ENCODE peak calls at places on chromosome 9, in six cellular contexts. One of them, this sample, is unnamed.

GRCh38 chr9:75985515-75985914 is 95.0 kb downstream of the PCSK5 start:
- DNase-seq in hepatocyte: no peak
- DNase-seq in activated CD4-positive, alpha-beta T cell treated with anti-CD3 and anti-CD28 coated beads, Interleukin-2, amount 10 ng/mL, durations not matched to agents 7 days and 5 days: no peak
- DNase-seq in aorta: no peak
- DNase-seq in body of pancreas: no peak
- DNase-seq in natural killer cell treated with Interleukin-12 subunit alpha and Interleukin-12 subunit beta and Interleukin-15 and Interleukin-18, amount 100 ng/mL, for 72 hours: no peak
- DNase-seq in this sample: no peak

GRCh38 chr9:93387791-93388190 is 63.7 kb upstream of the FAM120A start:
- DNase-seq in hepatocyte: no peak
- DNase-seq in activated CD4-positive, alpha-beta T cell treated with anti-CD3 and anti-CD28 coated beads, Interleukin-2, amount 10 ng/mL, durations not matched to agents 7 days and 5 days: no peak
- DNase-seq in body of pancreas: no peak
- DNase-seq in aorta: no peak
- DNase-seq in natural killer cell treated with Interleukin-12 subunit alpha and Interleukin-12 subunit beta and Interleukin-15 and Interleukin-18, amount 100 ng/mL, for 72 hours: no peak
- DNase-seq in this sample: no peak

GRCh38 chr9:116168231-116168630 is 14.6 kb downstream of the PAPPA start:
- DNase-seq in natural killer cell treated with Interleukin-12 subunit alpha and Interleukin-12 subunit beta and Interleukin-15 and Interleukin-18, amount 100 ng/mL, for 72 hours: no peak
- DNase-seq in hepatocyte: no peak
- DNase-seq in activated CD4-positive, alpha-beta T cell treated with anti-CD3 and anti-CD28 coated beads, Interleukin-2, amount 10 ng/mL, durations not matched to agents 7 days and 5 days: no peak
- DNase-seq in body of pancreas: no peak
- DNase-seq in aorta: no peak
- DNase-seq in this sample: peak; percentile 61

GRCh38 chr9:134778841-134779411 is 101.7 kb upstream of the FCN2 start:
- DNase-seq in aorta: peak; percentile 88
- DNase-seq in body of pancreas: peak; percentile 52
- DNase-seq in natural killer cell treated with Interleukin-12 subunit alpha and Interleukin-12 subunit beta and Interleukin-15 and Interleukin-18, amount 100 ng/mL, for 72 hours: no peak
- DNase-seq in activated CD4-positive, alpha-beta T cell treated with anti-CD3 and anti-CD28 coated beads, Interleukin-2, amount 10 ng/mL, durations not matched to agents 7 days and 5 days: no peak
- DNase-seq in hepatocyte: peak; percentile 75
- DNase-seq in this sample: peak; percentile 50

GRCh38 chr9:114549677-114550330 is 37.8 kb upstream of the ATP6V1G1 start:
- DNase-seq in activated CD4-positive, alpha-beta T cell treated with anti-CD3 and anti-CD28 coated beads, Interleukin-2, amount 10 ng/mL, durations not matched to agents 7 days and 5 days: no peak
- DNase-seq in body of pancreas: no peak
- DNase-seq in aorta: no peak
- DNase-seq in hepatocyte: no peak
- DNase-seq in natural killer cell treated with Interleukin-12 subunit alpha and Interleukin-12 subunit beta and Interleukin-15 and Interleukin-18, amount 100 ng/mL, for 72 hours: no peak
- DNase-seq in this sample: peak; percentile 43

GRCh38 chr9:115630126-115630840 is 512.3 kb upstream of the TNC start:
- DNase-seq in activated CD4-positive, alpha-beta T cell treated with anti-CD3 and anti-CD28 coated beads, Interleukin-2, amount 10 ng/mL, durations not matched to agents 7 days and 5 days: no peak
- DNase-seq in hepatocyte: no peak
- DNase-seq in aorta: no peak
- DNase-seq in natural killer cell treated with Interleukin-12 subunit alpha and Interleukin-12 subunit beta and Interleukin-15 and Interleukin-18, amount 100 ng/mL, for 72 hours: no peak
- DNase-seq in body of pancreas: no peak
- DNase-seq in this sample: no peak

GRCh38 chr9:8723195-8723594 is 923.6 kb upstream of the DMAC1 start:
- DNase-seq in body of pancreas: no peak
- DNase-seq in hepatocyte: no peak
- DNase-seq in activated CD4-positive, alpha-beta T cell treated with anti-CD3 and anti-CD28 coated beads, Interleukin-2, amount 10 ng/mL, durations not matched to agents 7 days and 5 days: no peak
- DNase-seq in aorta: no peak
- DNase-seq in natural killer cell treated with Interleukin-12 subunit alpha and Interleukin-12 subunit beta and Interleukin-15 and Interleukin-18, amount 100 ng/mL, for 72 hours: no peak
- DNase-seq in this sample: no peak

GRCh38 chr9:78021692-78022091 is 9.9 kb downstream of the GNAQ start:
- DNase-seq in natural killer cell treated with Interleukin-12 subunit alpha and Interleukin-12 subunit beta and Interleukin-15 and Interleukin-18, amount 100 ng/mL, for 72 hours: no peak
- DNase-seq in activated CD4-positive, alpha-beta T cell treated with anti-CD3 and anti-CD28 coated beads, Interleukin-2, amount 10 ng/mL, durations not matched to agents 7 days and 5 days: no peak
- DNase-seq in body of pancreas: no peak
- DNase-seq in hepatocyte: peak; percentile 45
- DNase-seq in aorta: no peak
- DNase-seq in this sample: peak; percentile 42

GRCh38 chr9:34121996-34122395 is 4.5 kb downstream of the DCAF12 start:
- DNase-seq in body of pancreas: no peak
- DNase-seq in natural killer cell treated with Interleukin-12 subunit alpha and Interleukin-12 subunit beta and Interleukin-15 and Interleukin-18, amount 100 ng/mL, for 72 hours: no peak
- DNase-seq in aorta: no peak
- DNase-seq in activated CD4-positive, alpha-beta T cell treated with anti-CD3 and anti-CD28 coated beads, Interleukin-2, amount 10 ng/mL, durations not matched to agents 7 days and 5 days: no peak
- DNase-seq in hepatocyte: no peak
- DNase-seq in this sample: no peak

This sample was measured in amniotic epithelial cell.